ENCODE peak calls at places on chromosomes 6 and 20, in six cellular contexts. S is lower leg skin, T is NB4, V is thyroid gland, L is K562, O is uterus. B is an unnamed sample.

GRCh38 chr6:16959789-16960188 is 142.1 kb upstream of the STMND1 start:
- DNase-seq in L (no peak), O (no peak), S (no peak), V (no peak), T (no peak), B (no peak)

GRCh38 chr6:118509009-118509617 is 39.0 kb upstream of the PLN start:
- DNase-seq in V (no peak), S (no peak), T (peak; percentile 43), O (no peak), L (peak; percentile 41), B (peak; percentile 32)

GRCh38 chr20:41171736-41172295 is 34.5 kb downstream of the PLCG1 start:
- DNase-seq in L (no peak), T (no peak), S (no peak), V (peak; percentile 2), O (peak; percentile 14), B (peak; percentile 3)

GRCh38 chr6:101918476-101918875 is 525.0 kb downstream of the GRIK2 start:
- DNase-seq in O (no peak), T (no peak), L (no peak), V (no peak), S (no peak), B (no peak)

GRCh38 chr6:163291622-163292021 is 122.9 kb upstream of the QKI start:
- DNase-seq in L (no peak), O (no peak), S (no peak), V (no peak), T (no peak), B (no peak)

GRCh38 chr20:16729080-16729479 is 746 bp upstream of the SNRPB2 start:
- DNase-seq in O (no peak), S (no peak), L (no peak), V (no peak), T (no peak), B (no peak)

GRCh38 chr20:20095114-20095872 is 43.0 kb downstream of the CFAP61 start:
- DNase-seq in V (no peak), L (no peak), O (no peak), T (no peak), S (no peak), B (no peak)

GRCh38 chr6:147371325-147371724 is 137.2 kb upstream of the SAMD5 start:
- DNase-seq in O (no peak), L (no peak), V (no peak), T (no peak), S (no peak), B (no peak)

GRCh38 chr6:155481215-155481614 is 25.6 kb upstream of the NOX3 start:
- DNase-seq in T (no peak), V (no peak), O (no peak), L (no peak), S (no peak), B (no peak)
- TF ChIP-seq POLR2A in T (no peak), V (no peak), O (no peak), L (no peak), S (no peak), B (no peak)

DNA sequence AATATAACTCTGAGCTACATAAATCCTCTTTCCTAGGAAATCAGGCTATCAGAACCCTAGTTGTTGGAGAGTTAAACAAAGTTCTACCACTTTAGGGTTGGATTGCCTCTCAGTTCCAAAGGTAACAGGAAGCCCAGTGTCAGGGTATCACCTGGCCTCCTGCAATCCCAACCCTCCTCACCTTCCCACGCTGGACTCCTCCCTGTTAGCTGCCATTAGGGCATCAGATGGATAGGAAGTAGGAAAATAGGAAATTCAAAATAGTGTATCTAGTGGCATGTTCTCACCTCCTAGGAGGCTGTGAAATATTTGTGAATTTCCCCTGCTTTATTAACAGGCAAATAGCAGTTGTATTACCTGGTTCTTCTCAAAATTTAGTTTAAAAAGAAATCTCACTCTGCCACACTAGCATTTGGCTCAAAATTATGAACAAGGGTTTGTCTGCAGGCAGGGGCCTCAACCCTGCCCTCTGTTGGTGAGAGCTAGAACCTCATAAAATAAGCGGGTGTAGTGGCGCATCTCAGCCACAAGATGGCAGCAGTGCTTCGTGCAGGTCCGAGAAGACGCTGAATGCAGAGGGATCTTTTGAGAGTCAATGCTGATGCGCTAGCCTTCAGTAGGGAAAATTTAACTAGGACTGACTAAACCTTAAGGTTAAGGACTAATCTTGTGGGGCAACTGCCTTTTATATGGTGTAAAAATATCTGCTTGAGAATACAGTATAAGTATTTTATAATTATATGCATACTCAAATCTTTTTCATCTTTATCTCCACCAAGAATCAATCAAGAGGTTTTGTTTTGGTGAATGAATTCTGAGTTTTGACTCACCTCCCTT is 209.8 kb upstream of the KCNQ5 start:
- DNase-seq in V (peak; percentile 57), T (peak; percentile 85), S (peak; percentile 73), L (peak; percentile 85), O (peak; percentile 51), B (peak; percentile 85)
- TF ChIP-seq CTCF in V (peak; percentile 100), T (peak; percentile 100), S (no peak), L (peak; percentile 100), O (peak; percentile 98), B (peak; percentile 100)

GRCh38 chr6:154732538-154732823 is 735 bp upstream of the SCAF8 start:
- DNase-seq in V (no peak), T (no peak), L (no peak), O (no peak), S (no peak), B (no peak)

GRCh38 chr6:154736613-154737259 is 3.5 kb downstream of the SCAF8 start:
- DNase-seq in T (peak; percentile 50), O (no peak), L (no peak), S (no peak), V (no peak), B (no peak)

GRCh38 chr6:154731296-154732218 is 1.7 kb upstream of the SCAF8 start:
- DNase-seq in O (no peak), V (no peak), L (peak; percentile 40), S (no peak), T (peak; percentile 18), B (no peak)

GRCh38 chr6:154733610-154734379 is 579 bp downstream of the SCAF8 start:
- DNase-seq in V (peak; percentile 98), L (peak; percentile 98), O (peak; percentile 96), S (peak; percentile 96), T (peak; percentile 96), B (peak; percentile 98)

DNA sequence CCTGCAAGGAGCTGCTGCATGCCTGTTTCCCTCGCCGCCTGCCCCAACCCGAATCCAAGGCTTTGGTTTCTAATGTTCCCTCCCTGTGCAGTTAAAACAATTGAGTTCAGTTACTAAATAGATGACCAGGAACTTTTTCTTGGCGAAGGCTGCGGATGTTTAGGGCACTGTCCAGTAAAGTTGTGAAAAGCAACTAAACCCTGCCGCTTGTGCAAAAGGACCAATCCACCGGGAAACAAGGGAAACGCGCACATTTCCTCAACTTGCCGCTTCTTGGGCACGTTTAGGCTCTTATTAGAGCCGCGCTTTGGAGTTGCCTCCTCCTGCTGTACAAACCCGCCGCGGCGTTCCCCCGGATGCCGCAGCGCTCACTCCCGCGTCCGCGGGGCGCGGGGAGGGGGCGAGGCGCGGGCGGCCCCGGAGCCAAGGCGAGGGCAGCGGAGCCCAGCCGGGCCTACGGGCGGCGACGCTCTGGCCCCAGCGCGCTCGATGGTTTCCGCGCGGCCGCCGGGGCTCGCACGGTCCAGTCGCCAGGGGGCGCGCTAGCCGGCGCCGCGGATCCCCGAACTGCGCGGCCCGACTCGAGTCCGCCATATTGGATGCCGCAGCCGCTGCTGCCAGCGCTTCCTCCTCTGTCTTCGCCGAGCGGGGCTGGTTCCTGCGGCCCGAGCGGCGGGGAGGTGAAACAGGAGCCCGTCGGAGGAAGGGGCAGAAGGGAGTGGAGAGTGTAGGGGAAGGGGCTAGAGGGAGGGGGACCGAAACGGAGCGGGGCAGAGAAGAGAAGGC is at the start of gene SCAF8:
- DNase-seq in V (peak; percentile 75), O (peak; percentile 74), L (peak; percentile 93), S (peak; percentile 57), T (peak; percentile 89), B (peak; percentile 84)
- TF ChIP-seq POLR2A in V (no peak), O (no peak), L (peak; percentile 96), S (no peak), T (peak; percentile 61), B (no peak)

GRCh38 chr6:71855406-71855805 is 30.9 kb upstream of the RIMS1 start:
- DNase-seq in S (no peak), L (no peak), T (peak; percentile 6), V (no peak), O (no peak), B (no peak)
- TF ChIP-seq CTCF in S (no peak), L (no peak), T (no peak), V (no peak), O (no peak), B (no peak)

DNA sequence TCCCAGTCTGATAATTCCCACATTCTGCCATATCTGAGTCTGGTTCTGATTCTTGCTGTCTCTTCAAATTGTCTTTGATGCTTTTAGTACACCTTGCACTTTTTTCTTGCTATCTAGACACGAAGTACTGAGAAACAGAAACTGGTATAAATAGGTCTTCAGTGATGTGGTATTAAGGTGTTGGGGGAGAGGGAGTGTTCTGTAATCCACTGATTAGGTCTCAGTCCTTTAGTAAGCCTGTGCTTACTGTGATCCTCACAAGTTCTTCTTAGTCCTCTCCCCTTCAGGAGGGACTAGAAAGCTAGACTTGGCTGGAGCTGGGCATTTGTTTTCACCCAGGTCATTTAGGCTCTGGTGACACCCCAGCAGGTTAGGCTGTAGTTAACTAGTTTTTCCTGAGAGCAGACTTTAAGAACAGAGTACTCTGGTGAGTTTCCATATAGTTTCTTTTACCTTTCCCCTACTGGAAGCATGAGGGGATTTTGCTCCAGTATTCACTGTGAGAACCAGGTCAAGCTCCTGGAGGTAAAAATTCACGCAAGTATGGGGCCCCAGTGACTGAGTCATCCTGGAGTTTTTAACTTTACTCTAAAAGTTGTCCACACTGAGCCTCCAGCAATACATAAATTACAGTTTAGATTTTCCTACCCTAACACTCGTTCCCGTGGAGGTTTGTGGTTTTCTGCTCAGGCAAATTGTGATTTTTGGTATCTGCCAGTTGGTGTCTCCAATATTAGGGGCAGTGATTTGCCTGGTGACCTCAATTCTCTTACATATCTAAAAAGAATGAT is 154.6 kb downstream of the CDKAL1 start:
- DNase-seq in T (no peak), S (no peak), O (no peak), V (no peak), L (peak; percentile 49), B (no peak)
- TF ChIP-seq POLR2A in T (no peak), S (no peak), O (no peak), V (no peak), L (no peak), B (no peak)

DNA sequence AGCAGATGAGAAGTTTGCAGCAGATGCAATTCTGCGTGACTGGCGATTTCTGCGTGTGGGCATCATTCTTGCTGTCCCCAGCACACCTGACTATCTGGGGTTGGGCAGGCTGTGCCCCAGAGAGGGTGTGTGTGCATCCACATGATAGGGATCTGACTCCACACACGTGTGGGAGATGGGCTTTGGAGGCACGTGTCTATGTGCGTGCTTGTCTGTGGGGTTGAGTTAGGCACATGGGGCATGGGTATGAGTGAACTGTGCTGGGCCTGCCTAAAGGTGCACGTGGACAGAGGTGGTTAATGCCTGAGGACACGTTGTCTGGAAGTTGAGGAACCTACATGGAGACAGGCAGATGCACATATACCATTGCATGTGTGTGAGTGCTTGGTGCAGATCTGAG is 50.3 kb downstream of the CD40 start:
- DNase-seq in O (no peak), L (no peak), V (no peak), S (no peak), T (no peak), B (no peak)
- TF ChIP-seq CTCF in O (no peak), L (no peak), V (no peak), S (no peak), T (no peak), B (no peak)

DNA sequence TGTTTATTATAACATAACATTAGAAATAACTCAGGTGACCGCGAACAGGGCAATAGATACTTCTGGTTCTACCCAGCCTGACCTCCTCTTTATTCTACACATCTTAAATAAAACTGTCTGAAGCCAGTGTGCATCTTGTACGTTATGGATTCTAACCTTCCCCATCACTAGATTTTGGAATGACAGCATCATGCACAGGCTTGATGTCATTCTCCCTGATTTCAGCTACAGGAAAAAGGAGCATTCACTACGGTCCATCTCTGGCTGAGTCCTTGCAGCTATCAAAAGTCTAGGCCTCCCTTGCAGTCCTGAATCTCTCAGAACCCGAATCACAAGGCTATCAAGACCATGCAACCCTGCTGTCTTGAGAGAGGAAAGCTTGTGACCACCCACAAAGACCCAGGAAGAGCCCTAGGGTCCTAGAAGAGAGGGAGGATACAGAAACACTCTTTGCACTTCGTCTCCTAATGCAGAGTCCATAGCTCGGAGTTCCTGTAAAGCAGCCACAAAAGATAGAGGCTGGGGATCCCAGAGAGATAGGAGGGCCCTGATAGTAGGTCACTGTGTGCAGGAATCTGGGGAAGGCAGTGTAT is 845 bp downstream of the HLA-DPA1 start:
- DNase-seq in V (no peak), S (no peak), L (no peak), O (no peak), T (no peak), B (no peak)
- TF ChIP-seq POLR2A in V (no peak), S (no peak), L (no peak), O (no peak), T (no peak), B (no peak)